ENCODE peak calls at places on chromosomes 16 and 17, in eight cellular contexts. I, E, Q, R, Z, L, V and Y are unnamed samples.

GRCh38 chr16:28873543-28874201 is 4.6 kb upstream of the ATP2A1 start:
- DNase-seq in I (no peak), E (no peak), Q (peak), R (no peak), Z (no peak), L (peak), V (no peak), Y (no peak)

GRCh38 chr17:65742433-65743312 is 181.2 kb upstream of the AXIN2 start:
- DNase-seq in I (no peak), E (no peak), Q (peak), R (no peak), Z (no peak), L (no peak), V (peak), Y (peak)

GRCh38 chr16:85436636-85437160 is 176.4 kb upstream of the GSE1 start:
- DNase-seq in I (no peak), E (peak), Q (peak), R (no peak), Z (no peak), L (no peak), V (no peak), Y (no peak)

GRCh38 chr17:65588194-65588808 is 26.9 kb upstream of the AXIN2 start:
- DNase-seq in I (no peak), E (peak), Q (no peak), R (no peak), Z (peak), L (no peak), V (no peak), Y (no peak)

GRCh38 chr16:78388920-78389564 is 289.6 kb downstream of the WWOX start:
- DNase-seq in I (no peak), E (no peak), Q (no peak), R (no peak), Z (peak), L (no peak), V (no peak), Y (no peak)

GRCh38 chr17:70552230-70552981 is 383.1 kb downstream of the KCNJ2 start:
- DNase-seq in I (no peak), E (no peak), Q (peak), R (peak), Z (no peak), L (no peak), V (peak), Y (peak)

GRCh38 chr17:45314761-45315549 is 1.9 kb downstream of the MAP3K14 start:
- DNase-seq in I (no peak), E (no peak), Q (peak), R (no peak), Z (no peak), L (no peak), V (no peak), Y (no peak)

GRCh38 chr17:80365001-80365965 is 49.7 kb upstream of the ENDOV start:
- DNase-seq in I (no peak), E (no peak), Q (no peak), R (no peak), Z (no peak), L (no peak), V (no peak), Y (no peak)

GRCh38 chr17:57577751-57578607 is 167.1 kb downstream of the CCDC182 start:
- DNase-seq in I (no peak), E (no peak), Q (peak), R (peak), Z (peak), L (no peak), V (no peak), Y (peak)

GRCh38 chr16:53744449-53744848 is 40.5 kb downstream of the FTO start:
- DNase-seq in I (no peak), E (no peak), Q (no peak), R (no peak), Z (no peak), L (no peak), V (peak), Y (no peak)

GRCh38 chr16:89102035-89102776 is 8.6 kb downstream of the ACSF3 start:
- DNase-seq in I (no peak), E (no peak), Q (no peak), R (no peak), Z (no peak), L (no peak), V (no peak), Y (no peak)

GRCh38 chr16:3131755-3132377 is 3.0 kb upstream of the ZNF213 start:
- DNase-seq in I (no peak), E (no peak), Q (peak), R (no peak), Z (no peak), L (peak), V (peak), Y (peak)

GRCh38 chr17:46194393-46195216 is 1.4 kb upstream of the KANSL1 start:
- DNase-seq in I (no peak), E (no peak), Q (peak), R (peak), Z (no peak), L (no peak), V (no peak), Y (peak)

GRCh38 chr16:27751676-27752075 is 201.7 kb downstream of the KATNIP start:
- DNase-seq in I (no peak), E (no peak), Q (no peak), R (no peak), Z (no peak), L (no peak), V (no peak), Y (no peak)

GRCh38 chr17:56292010-56292409 is 138.7 kb downstream of the ANKFN1 start:
- DNase-seq in I (no peak), E (no peak), Q (peak), R (no peak), Z (no peak), L (no peak), V (no peak), Y (no peak)

GRCh38 chr17:17737938-17738894 is 57.0 kb downstream of the RAI1 start:
- DNase-seq in I (no peak), E (no peak), Q (no peak), R (no peak), Z (no peak), L (no peak), V (no peak), Y (no peak)

GRCh38 chr16:51180719-51181494 is 29.8 kb upstream of the SALL1 start:
- DNase-seq in I (no peak), E (no peak), Q (no peak), R (no peak), Z (no peak), L (no peak), V (no peak), Y (no peak)

GRCh38 chr16:35552763-35553162 is 2093.4 kb downstream of the TP53TG3F start:
- DNase-seq in I (no peak), E (no peak), Q (no peak), R (no peak), Z (no peak), L (no peak), V (no peak), Y (no peak)

GRCh38 chr16:12329246-12329995 is 352.9 kb downstream of the SNX29 start:
- DNase-seq in I (no peak), E (no peak), Q (no peak), R (no peak), Z (no peak), L (no peak), V (no peak), Y (no peak)

GRCh38 chr16:82187829-82188228 is 17.8 kb upstream of the MPHOSPH6 start:
- DNase-seq in I (no peak), E (no peak), Q (no peak), R (no peak), Z (no peak), L (no peak), V (no peak), Y (no peak)

GRCh38 chr16:80150978-80151705 is 389.7 kb upstream of the DYNLRB2 start:
- DNase-seq in I (no peak), E (no peak), Q (peak), R (no peak), Z (no peak), L (no peak), V (no peak), Y (no peak)

GRCh38 chr17:48022906-48023305 is 14.7 kb downstream of the COPZ2 start:
- DNase-seq in I (no peak), E (no peak), Q (peak), R (no peak), Z (no peak), L (no peak), V (no peak), Y (no peak)